ENCODE peak calls at places on chromosomes 12 and 14, in four cellular contexts. One of them, this sample, is unnamed.
A peak's percentile ranks its signal among the peaks of the same experiment; 100 is the strongest.

GRCh38 chr12:67096533-67097318 is 172.4 kb upstream of the CAND1 start:
- DNase-seq in colonic mucosa: no peak
- DNase-seq in testis: no peak
- DNase-seq in mesendoderm: peak; percentile 8
- DNase-seq in this sample: no peak

GRCh38 chr12:24069532-24070395 is 120.3 kb upstream of the SOX5 start:
- DNase-seq in testis: peak; percentile 21
- DNase-seq in colonic mucosa: peak; percentile 19
- DNase-seq in mesendoderm: peak; percentile 43
- DNase-seq in this sample: no peak

GRCh38 chr14:100677152-100677924 is 49.4 kb upstream of the DLK1 start:
- DNase-seq in testis: peak; percentile 54
- DNase-seq in mesendoderm: peak; percentile 71
- DNase-seq in colonic mucosa: no peak
- DNase-seq in this sample: no peak

GRCh38 chr12:27277846-27278260 is 33.8 kb downstream of the STK38L start:
- DNase-seq in colonic mucosa: peak; percentile 87
- DNase-seq in mesendoderm: peak; percentile 73
- DNase-seq in testis: no peak
- DNase-seq in this sample: peak; percentile 60

GRCh38 chr12:123223241-123223668 is 9.7 kb downstream of the MPHOSPH9 start:
- DNase-seq in colonic mucosa: no peak
- DNase-seq in mesendoderm: no peak
- DNase-seq in testis: peak; percentile 23
- DNase-seq in this sample: no peak

GRCh38 chr12:62834406-62834805 is 100.5 kb downstream of the PPM1H start:
- DNase-seq in mesendoderm: peak; percentile 91
- DNase-seq in colonic mucosa: no peak
- DNase-seq in testis: peak; percentile 73
- DNase-seq in this sample: no peak

GRCh38 chr12:69052613-69053408 is 119.8 kb upstream of the CPM start:
- DNase-seq in testis: no peak
- DNase-seq in mesendoderm: peak; percentile 91
- DNase-seq in colonic mucosa: no peak
- DNase-seq in this sample: no peak

GRCh38 chr14:26870722-26871121 is 272.9 kb upstream of the NOVA1 start:
- DNase-seq in testis: no peak
- DNase-seq in colonic mucosa: no peak
- DNase-seq in mesendoderm: no peak
- DNase-seq in this sample: no peak

GRCh38 chr14:70601162-70601561 is 707 bp upstream of the MED6 start:
- DNase-seq in testis: no peak
- DNase-seq in colonic mucosa: no peak
- DNase-seq in mesendoderm: peak; percentile 45
- DNase-seq in this sample: no peak

GRCh38 chr12:32053881-32054624 is 52.6 kb upstream of the BICD1 start:
- DNase-seq in colonic mucosa: no peak
- DNase-seq in testis: no peak
- DNase-seq in mesendoderm: no peak
- DNase-seq in this sample: no peak

GRCh38 chr12:21697829-21698630 is 40.4 kb upstream of the LDHB start:
- DNase-seq in colonic mucosa: no peak
- DNase-seq in mesendoderm: peak; percentile 22
- DNase-seq in testis: no peak
- DNase-seq in this sample: no peak

GRCh38 chr14:54257424-54257823 is 139.4 kb upstream of the CDKN3 start:
- DNase-seq in colonic mucosa: no peak
- DNase-seq in mesendoderm: peak; percentile 97
- DNase-seq in testis: no peak
- DNase-seq in this sample: no peak

GRCh38 chr14:54501423-54501822 is 8.3 kb upstream of the CGRRF1 start:
- DNase-seq in mesendoderm: no peak
- DNase-seq in testis: no peak
- DNase-seq in colonic mucosa: no peak
- DNase-seq in this sample: no peak

GRCh38 chr12:102281231-102281630 is 83.6 kb upstream of the PMCH start:
- DNase-seq in colonic mucosa: no peak
- DNase-seq in testis: no peak
- DNase-seq in mesendoderm: no peak
- DNase-seq in this sample: no peak

GRCh38 chr14:54312166-54312801 is 84.5 kb upstream of the CDKN3 start:
- DNase-seq in testis: no peak
- DNase-seq in colonic mucosa: no peak
- DNase-seq in mesendoderm: peak; percentile 96
- DNase-seq in this sample: no peak

GRCh38 chr12:116304621-116305020 is 27.1 kb upstream of the MED13L start:
- DNase-seq in colonic mucosa: no peak
- DNase-seq in mesendoderm: no peak
- DNase-seq in testis: no peak
- DNase-seq in this sample: no peak

GRCh38 chr12:81332054-81332453 is 254.2 kb downstream of the ACSS3 start:
- DNase-seq in testis: no peak
- DNase-seq in colonic mucosa: no peak
- DNase-seq in mesendoderm: no peak
- DNase-seq in this sample: no peak

GRCh38 chr12:94795053-94795452 is 144.7 kb upstream of the TMCC3 start:
- DNase-seq in colonic mucosa: no peak
- DNase-seq in testis: no peak
- DNase-seq in mesendoderm: no peak
- DNase-seq in this sample: no peak

GRCh38 chr12:19894803-19895202 is 455.5 kb downstream of the AEBP2 start:
- DNase-seq in colonic mucosa: no peak
- DNase-seq in mesendoderm: no peak
- DNase-seq in testis: no peak
- DNase-seq in this sample: no peak

GRCh38 chr12:76085159-76085868 is 829 bp upstream of the NAP1L1 start:
- DNase-seq in mesendoderm: no peak
- DNase-seq in colonic mucosa: peak; percentile 26
- DNase-seq in testis: peak; percentile 55
- DNase-seq in this sample: no peak

GRCh38 chr14:71286126-71286525 is 378.9 kb downstream of the PCNX1 start:
- DNase-seq in colonic mucosa: no peak
- DNase-seq in mesendoderm: no peak
- DNase-seq in testis: no peak
- DNase-seq in this sample: no peak

GRCh38 chr12:70576341-70577282 is 60.6 kb downstream of the PTPRB start:
- DNase-seq in testis: peak; percentile 20
- DNase-seq in colonic mucosa: no peak
- DNase-seq in mesendoderm: peak; percentile 83
- DNase-seq in this sample: no peak

GRCh38 chr12:90945070-90945649 is 9.8 kb downstream of the CCER1 start:
- DNase-seq in testis: no peak
- DNase-seq in colonic mucosa: no peak
- DNase-seq in mesendoderm: no peak
- DNase-seq in this sample: no peak

GRCh38 chr14:101552786-101553231 is 8.5 kb upstream of the DIO3 start:
- DNase-seq in colonic mucosa: peak; percentile 46
- DNase-seq in testis: no peak
- DNase-seq in mesendoderm: peak; percentile 39
- DNase-seq in this sample: no peak

DNA sequence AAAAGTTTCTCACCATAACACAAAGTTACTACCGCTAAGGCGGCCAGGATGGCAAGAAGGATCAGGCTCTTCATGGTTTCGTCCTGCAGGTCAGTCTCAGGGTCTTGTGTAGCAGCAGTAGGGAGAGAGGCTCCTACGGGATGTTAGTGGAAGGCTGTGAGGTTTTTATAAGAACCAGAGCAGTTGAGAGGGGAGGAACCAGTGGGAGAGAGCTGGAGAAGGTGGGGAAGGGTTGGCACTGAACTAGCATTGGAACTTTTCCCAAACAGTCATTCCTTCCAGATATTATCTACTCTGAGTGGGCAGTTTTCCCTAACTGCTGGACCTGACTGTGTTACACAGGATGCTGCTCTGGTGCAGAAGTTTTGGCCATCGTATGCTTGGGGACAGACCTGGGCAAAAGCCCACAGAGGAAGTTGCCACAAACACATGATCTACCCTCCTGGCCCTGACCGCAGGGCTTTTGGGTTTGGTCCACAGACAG is at the start of gene MGP:
- DNase-seq in mesendoderm: no peak
- DNase-seq in colonic mucosa: no peak
- DNase-seq in testis: peak; percentile 30
- DNase-seq in this sample: peak; percentile 45
- H3K4me1 ChIP-seq in mesendoderm: no peaks in the 10 kb centered on the region
- H3K4me1 ChIP-seq in colonic mucosa: no peaks in the 10 kb centered on the region
- H3K4me1 ChIP-seq in testis: no peaks in the 10 kb centered on the region
- H3K4me1 ChIP-seq in this sample: peaks cover 12% of the 10 kb centered on the region

GRCh38 chr12:110179291-110179690 is 55.1 kb downstream of the IFT81 start:
- DNase-seq in testis: no peak
- DNase-seq in colonic mucosa: no peak
- DNase-seq in mesendoderm: no peak
- DNase-seq in this sample: no peak

GRCh38 chr12:110185626-110186025 is 61.5 kb downstream of the IFT81 start:
- DNase-seq in mesendoderm: no peak
- DNase-seq in colonic mucosa: no peak
- DNase-seq in testis: no peak
- DNase-seq in this sample: no peak

GRCh38 chr12:110176745-110177144 is 52.6 kb downstream of the IFT81 start:
- DNase-seq in colonic mucosa: no peak
- DNase-seq in testis: no peak
- DNase-seq in mesendoderm: no peak
- DNase-seq in this sample: no peak

GRCh38 chr12:110183386-110183785 is 59.2 kb downstream of the IFT81 start:
- DNase-seq in testis: no peak
- DNase-seq in mesendoderm: no peak
- DNase-seq in colonic mucosa: no peak
- DNase-seq in this sample: no peak

DNA sequence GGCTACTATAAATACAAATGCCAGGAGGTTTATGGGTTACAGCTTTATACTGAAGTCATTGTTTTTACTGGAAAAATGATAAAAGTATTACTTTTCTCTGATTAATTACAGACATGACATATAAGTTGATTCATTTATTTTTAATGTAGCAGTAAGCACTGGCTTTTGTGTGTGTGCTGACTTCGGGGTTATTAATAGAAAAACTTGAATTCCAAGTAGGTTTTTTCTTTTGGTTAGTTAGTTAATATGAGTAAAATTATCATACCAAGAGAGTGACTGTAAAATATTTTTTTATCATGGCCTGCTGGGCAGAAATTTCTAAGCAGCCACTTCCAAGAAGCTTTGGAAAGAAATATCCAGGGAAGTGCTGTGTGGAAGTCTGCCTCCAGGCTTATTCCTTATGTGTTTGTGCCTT is 56.4 kb downstream of the IFT81 start:
- DNase-seq in colonic mucosa: no peak
- DNase-seq in testis: no peak
- DNase-seq in mesendoderm: no peak
- DNase-seq in this sample: no peak
- H3K27ac ChIP-seq in colonic mucosa: no peak overlapping the region
- H3K27ac ChIP-seq in testis: no peak overlapping the region
- H3K27ac ChIP-seq in mesendoderm: no peak overlapping the region
- H3K27ac ChIP-seq in this sample: peak overlapping the region; percentile 77

DNA sequence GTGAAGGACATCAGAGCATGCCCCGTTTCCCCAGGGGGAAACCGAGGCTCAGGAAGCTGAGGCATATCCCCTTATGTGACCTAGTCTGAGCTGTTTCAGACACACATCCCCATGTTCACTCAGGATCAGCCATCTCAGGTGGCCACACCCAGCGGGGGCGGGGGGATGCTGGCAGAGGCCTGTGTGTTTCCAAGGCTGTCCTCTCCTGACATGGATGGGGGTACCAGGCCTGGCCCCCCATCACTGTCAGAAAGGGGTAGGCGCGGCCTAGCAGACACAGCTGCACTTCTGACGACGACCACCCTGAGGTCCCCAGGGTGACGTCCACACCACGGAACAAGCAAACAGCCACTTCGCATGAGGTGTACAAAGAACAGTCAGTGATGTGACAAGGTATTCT is 22.0 kb downstream of the CCDC85C start:
- DNase-seq in testis: no peak
- DNase-seq in colonic mucosa: no peak
- DNase-seq in mesendoderm: no peak
- DNase-seq in this sample: no peak
- H3K4me1 ChIP-seq in testis: peaks cover 5% of the 10 kb centered on the region
- H3K4me1 ChIP-seq in colonic mucosa: peaks cover 19% of the 10 kb centered on the region
- H3K4me1 ChIP-seq in mesendoderm: peaks cover 7% of the 10 kb centered on the region
- H3K4me1 ChIP-seq in this sample: no peaks in the 10 kb centered on the region

GRCh38 chr14:74619672-74620131 is 7.7 kb upstream of the LTBP2 start:
- DNase-seq in testis: peak; percentile 83
- DNase-seq in mesendoderm: peak; percentile 64
- DNase-seq in colonic mucosa: peak; percentile 40
- DNase-seq in this sample: peak; percentile 90
- H3K27ac ChIP-seq in testis: no peak overlapping the region
- H3K27ac ChIP-seq in mesendoderm: peak overlapping the region; percentile 58
- H3K27ac ChIP-seq in colonic mucosa: peak overlapping the region; percentile 47
- H3K27ac ChIP-seq in this sample: peak overlapping the region; percentile 97

DNA sequence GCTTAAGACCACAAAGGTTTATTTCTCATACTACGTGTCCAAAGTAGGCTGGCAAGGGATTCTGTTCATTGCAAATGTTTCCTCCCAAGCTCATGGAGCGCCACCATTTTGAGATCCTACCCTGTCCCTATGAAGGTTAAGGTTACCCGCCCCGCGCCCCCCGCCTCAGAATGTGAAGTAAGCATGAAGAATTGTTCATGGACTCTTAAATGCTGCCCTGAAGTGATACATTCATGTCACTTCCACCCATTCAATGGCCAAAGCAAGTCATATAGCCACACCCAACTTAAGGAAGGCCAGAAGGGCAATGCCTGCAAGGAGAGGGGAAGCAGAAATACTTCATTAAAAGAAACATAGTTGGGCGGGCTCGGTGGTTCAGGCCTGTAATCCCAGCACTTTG is 4.2 kb downstream of the TMEM253 start:
- DNase-seq in mesendoderm: no peak
- DNase-seq in colonic mucosa: peak; percentile 54
- DNase-seq in testis: no peak
- DNase-seq in this sample: no peak
- H3K4me1 ChIP-seq in mesendoderm: peaks cover 10% of the 10 kb centered on the region
- H3K4me1 ChIP-seq in colonic mucosa: peaks cover 15% of the 10 kb centered on the region
- H3K4me1 ChIP-seq in testis: peaks cover 20% of the 10 kb centered on the region
- H3K4me1 ChIP-seq in this sample: no peaks in the 10 kb centered on the region

GRCh38 chr14:29738950-29739349 is 188.7 kb downstream of the PRKD1 start:
- DNase-seq in colonic mucosa: no peak
- DNase-seq in mesendoderm: no peak
- DNase-seq in testis: no peak
- DNase-seq in this sample: no peak

GRCh38 chr14:29738056-29738455 is 189.6 kb downstream of the PRKD1 start:
- DNase-seq in mesendoderm: no peak
- DNase-seq in testis: no peak
- DNase-seq in colonic mucosa: no peak
- DNase-seq in this sample: no peak

GRCh38 chr14:29743566-29743965 is 184.1 kb downstream of the PRKD1 start:
- DNase-seq in mesendoderm: no peak
- DNase-seq in colonic mucosa: no peak
- DNase-seq in testis: peak; percentile 73
- DNase-seq in this sample: no peak

GRCh38 chr14:29740491-29740890 is 187.2 kb downstream of the PRKD1 start:
- DNase-seq in colonic mucosa: no peak
- DNase-seq in mesendoderm: no peak
- DNase-seq in testis: no peak
- DNase-seq in this sample: no peak

GRCh38 chr14:29741909-29742401 is 185.7 kb downstream of the PRKD1 start:
- DNase-seq in colonic mucosa: no peak
- DNase-seq in mesendoderm: no peak
- DNase-seq in testis: peak; percentile 64
- DNase-seq in this sample: peak; percentile 28
- H3K27ac ChIP-seq in colonic mucosa: no peak overlapping the region
- H3K27ac ChIP-seq in mesendoderm: no peak overlapping the region
- H3K27ac ChIP-seq in testis: no peak overlapping the region
- H3K27ac ChIP-seq in this sample: peak overlapping the region; percentile 39

GRCh38 chr12:89235189-89235993 is 116.9 kb downstream of the DUSP6 start:
- DNase-seq in mesendoderm: no peak
- DNase-seq in colonic mucosa: no peak
- DNase-seq in testis: no peak
- DNase-seq in this sample: no peak
- H3K4me1 ChIP-seq in mesendoderm: peaks cover 3% of the 10 kb centered on the region
- H3K4me1 ChIP-seq in colonic mucosa: no peaks in the 10 kb centered on the region
- H3K4me1 ChIP-seq in testis: no peaks in the 10 kb centered on the region
- H3K4me1 ChIP-seq in this sample: peaks cover 8% of the 10 kb centered on the region

This sample was measured in thoracic aorta.